ENCODE peak calls at places on chromosomes 3 and 15, in ten cellular contexts. D is NAMALWA; L is neural crest cell; X is left lobe of liver; Q is EL; Z is CD8-positive, alpha-beta T cell; H is SW480; K is KBM-7; R is NCI-H446; P is activated CD4-positive, alpha-beta T cell treated with anti-CD3 and anti-CD28 coated beads for 4 hours. F is an unnamed sample.

GRCh38 chr3:198107840-198108734 is 148.1 kb downstream of the LMLN start:
- DNase-seq in R (no peak), D (no peak), K (peak), P (no peak), L (no peak), Z (no peak), X (no peak), Q (no peak), H (peak), F (no peak)

GRCh38 chr15:60591491-60592385 is 112.8 kb upstream of the ICE2 start:
- DNase-seq in K (peak), R (no peak), Z (no peak), D (no peak), H (peak), L (peak), P (peak), Q (peak), X (peak), F (peak)

GRCh38 chr3:15523660-15524417 is 2.3 kb upstream of the COLQ start:
- DNase-seq in Q (no peak), K (no peak), Z (no peak), P (no peak), X (no peak), L (no peak), R (no peak), H (no peak), D (no peak), F (no peak)

GRCh38 chr3:16374047-16375019 is 109.3 kb downstream of the OXNAD1 start:
- DNase-seq in P (no peak), L (no peak), H (no peak), K (no peak), Z (no peak), X (no peak), R (no peak), Q (no peak), D (peak), F (no peak)

GRCh38 chr15:96341465-96342142 is 11.1 kb downstream of the NR2F2 start:
- DNase-seq in K (no peak), D (no peak), H (no peak), X (peak), Z (no peak), P (no peak), L (no peak), R (no peak), Q (no peak), F (peak)

GRCh38 chr3:172233474-172234277 is 194.3 kb downstream of the FNDC3B start:
- DNase-seq in P (no peak), L (no peak), Q (no peak), Z (no peak), H (no peak), R (no peak), X (no peak), K (no peak), D (no peak), F (no peak)

GRCh38 chr3:162295323-162295983 is 798.8 kb downstream of the OTOL1 start:
- DNase-seq in H (no peak), Q (peak), R (no peak), D (no peak), X (no peak), P (no peak), K (no peak), L (no peak), Z (no peak), F (no peak)

GRCh38 chr15:65791335-65792129 is 561 bp downstream of the DENND4A start:
- DNase-seq in X (peak), Z (peak), R (peak), L (no peak), K (peak), P (peak), H (peak), Q (peak), D (no peak), F (peak)

GRCh38 chr3:14019459-14019858 is 105.2 kb downstream of the CHCHD4 start:
- DNase-seq in H (no peak), D (no peak), P (no peak), R (no peak), X (no peak), L (no peak), Z (no peak), K (no peak), Q (no peak), F (no peak)

GRCh38 chr3:172629470-172629869 is 81.4 kb downstream of the NCEH1 start:
- DNase-seq in R (no peak), D (no peak), Q (peak), L (no peak), H (no peak), Z (no peak), P (no peak), X (no peak), K (no peak), F (no peak)

GRCh38 chr3:26622634-26623408 is at the start of gene LRRC3B:
- DNase-seq in L (peak), P (no peak), H (no peak), Q (no peak), K (no peak), Z (no peak), X (no peak), R (no peak), D (no peak), F (peak)

GRCh38 chr3:134300520-134300919 is 49.9 kb upstream of the RYK start:
- DNase-seq in K (no peak), H (no peak), L (no peak), D (no peak), Z (no peak), Q (no peak), X (no peak), R (no peak), P (no peak), F (peak)

GRCh38 chr3:123075359-123075758 is 8.5 kb downstream of the PDIA5 start:
- DNase-seq in K (no peak), R (no peak), X (no peak), Z (no peak), Q (peak), D (no peak), H (peak), L (no peak), P (no peak), F (no peak)

GRCh38 chr3:30804983-30805382 is 89.5 kb downstream of the GADL1 start:
- DNase-seq in L (no peak), Q (no peak), H (no peak), D (no peak), P (no peak), Z (no peak), K (no peak), R (no peak), X (no peak), F (no peak)

GRCh38 chr15:74542192-74543042 is 1.4 kb downstream of the ARID3B start:
- DNase-seq in L (no peak), R (no peak), H (no peak), Q (no peak), X (no peak), D (no peak), Z (no peak), P (no peak), K (no peak), F (no peak)

GRCh38 chr3:158532099-158532734 is 38.8 kb upstream of the MLF1 start:
- DNase-seq in Z (no peak), R (peak), P (no peak), X (no peak), L (no peak), Q (peak), D (peak), K (peak), H (peak), F (no peak)

GRCh38 chr15:43186003-43186353 is 775 bp downstream of the CCNDBP1 start:
- DNase-seq in K (no peak), Z (no peak), L (no peak), R (no peak), Q (no peak), D (no peak), P (no peak), H (peak), X (no peak), F (no peak)

GRCh38 chr15:96355561-96356129 is 25.1 kb downstream of the NR2F2 start:
- DNase-seq in H (no peak), D (no peak), K (no peak), Q (no peak), Z (no peak), P (no peak), X (peak), L (no peak), R (no peak), F (no peak)

GRCh38 chr3:38645601-38646000 is 3.9 kb downstream of the SCN5A start:
- DNase-seq in D (no peak), Q (no peak), H (no peak), X (peak), K (no peak), P (no peak), Z (no peak), L (no peak), R (no peak), F (no peak)

GRCh38 chr15:63860161-63860954 is 26.6 kb upstream of the HERC1 start:
- DNase-seq in Z (peak), P (peak), H (no peak), Q (no peak), L (no peak), K (no peak), D (peak), R (no peak), X (no peak), F (no peak)

GRCh38 chr3:182979719-182980191 is 583 bp downstream of the DCUN1D1 start:
- DNase-seq in R (peak), K (peak), Q (peak), L (peak), D (peak), P (no peak), X (no peak), Z (no peak), H (peak), F (peak)

GRCh38 chr3:13057641-13058040 is 15.6 kb downstream of the IQSEC1 start:
- DNase-seq in Q (no peak), K (no peak), L (no peak), P (no peak), H (no peak), R (no peak), X (no peak), Z (no peak), D (no peak), F (no peak)

GRCh38 chr3:186932281-186933181 is 2.2 kb downstream of the ST6GAL1 start:
- DNase-seq in L (no peak), H (no peak), R (no peak), Z (no peak), D (no peak), X (no peak), P (no peak), Q (no peak), K (no peak), F (no peak)

GRCh38 chr3:39935261-39935660 is 125.9 kb downstream of the MYRIP start:
- DNase-seq in R (no peak), L (no peak), H (no peak), P (no peak), X (no peak), Q (no peak), K (no peak), D (no peak), Z (no peak), F (no peak)

GRCh38 chr3:191399918-191400317 is 61.0 kb upstream of the PYDC2 start:
- DNase-seq in P (no peak), K (no peak), D (no peak), X (no peak), R (no peak), H (no peak), L (no peak), Z (no peak), Q (no peak), F (no peak)

GRCh38 chr3:112123548-112123947 is 9.5 kb downstream of the GCSAM start:
- DNase-seq in R (no peak), X (no peak), Z (no peak), L (no peak), H (no peak), Q (no peak), K (no peak), P (no peak), D (peak), F (no peak)

GRCh38 chr3:168002786-168003368 is 92.8 kb downstream of the GOLIM4 start:
- DNase-seq in K (peak), L (no peak), D (no peak), Q (peak), R (peak), P (no peak), X (no peak), Z (no peak), H (peak), F (no peak)

GRCh38 chr3:149243540-149243939 is 21.9 kb upstream of the CP start:
- DNase-seq in X (no peak), K (peak), L (no peak), D (peak), Q (no peak), P (no peak), R (no peak), Z (no peak), H (no peak), F (no peak)

GRCh38 chr3:126287536-126288181 is 69.5 kb downstream of the KLF15 start:
- DNase-seq in Z (no peak), D (peak), Q (peak), L (peak), P (no peak), X (peak), K (no peak), R (peak), H (peak), F (peak)

GRCh38 chr15:30062881-30063280 is 19.9 kb upstream of the GOLGA8J start:
- DNase-seq in P (no peak), L (no peak), X (no peak), K (no peak), Z (no peak), Q (peak), R (no peak), D (no peak), H (no peak), F (no peak)

GRCh38 chr3:13020159-13020558 is 53.1 kb downstream of the IQSEC1 start:
- DNase-seq in D (no peak), Q (no peak), X (no peak), Z (no peak), P (no peak), R (no peak), H (no peak), K (no peak), L (no peak), F (no peak)

GRCh38 chr15:85407421-85408269 is 27.2 kb downstream of the AKAP13 start:
- DNase-seq in H (peak), P (peak), Z (peak), X (no peak), L (no peak), D (peak), K (peak), R (peak), Q (peak), F (no peak)

GRCh38 chr15:50148362-50148963 is 29.4 kb upstream of the ATP8B4 start:
- DNase-seq in L (peak), Z (no peak), H (peak), X (peak), P (no peak), R (peak), Q (peak), K (peak), D (peak), F (peak)

F was measured in WTC11.